ENCODE peak calls at places on chromosomes 12 and 14, in nine cellular contexts. H is A549, J is GM12878, X is epithelial cell of esophagus, C is choroid plexus epithelial cell, I is tibial artery, W is keratinocyte, U is WERI-Rb-1, E is pancreas. A is an unnamed sample.

GRCh38 chr14:32657081-32657480 is 281.6 kb upstream of the NPAS3 start:
- DNase-seq in I (peak; percentile 73), C (peak; percentile 88), W (no peak), X (peak; percentile 70), U (no peak), H (no peak), J (peak; percentile 24), E (no peak), A (peak; percentile 37)

GRCh38 chr12:19239616-19240234 is 110.2 kb downstream of the PLEKHA5 start:
- DNase-seq in W (no peak), H (no peak), I (no peak), J (no peak), X (peak; percentile 22), E (no peak), C (peak; percentile 79), U (peak; percentile 12), A (no peak)

GRCh38 chr12:114403044-114403689 is 2.8 kb downstream of the TBX5 start:
- DNase-seq in U (no peak), X (no peak), W (no peak), H (no peak), E (no peak), C (no peak), I (no peak), J (no peak), A (no peak)

GRCh38 chr12:55681142-55682077 is 26.3 kb downstream of the ITGA7 start:
- DNase-seq in E (peak; percentile 80), W (no peak), C (peak; percentile 42), U (peak; percentile 69), I (peak; percentile 76), H (peak; percentile 90), J (no peak), X (peak; percentile 46), A (peak; percentile 69)

GRCh38 chr12:527241-527640 is 67.5 kb downstream of the B4GALNT3 start:
- DNase-seq in E (no peak), C (no peak), J (no peak), I (no peak), X (no peak), H (no peak), U (peak; percentile 67), W (no peak), A (no peak)

GRCh38 chr12:86572455-86572854 is 316.3 kb upstream of the MGAT4C start:
- DNase-seq in J (no peak), W (no peak), X (no peak), C (no peak), H (no peak), I (no peak), E (no peak), U (no peak), A (no peak)

GRCh38 chr12:22169281-22169824 is 123.3 kb downstream of the CMAS start:
- DNase-seq in J (no peak), I (no peak), W (no peak), X (no peak), U (no peak), H (no peak), E (no peak), C (no peak), A (no peak)

GRCh38 chr14:52241102-52241793 is 26.2 kb upstream of the PTGDR start:
- DNase-seq in W (no peak), I (no peak), C (peak; percentile 87), X (peak; percentile 35), H (no peak), E (no peak), J (no peak), U (no peak), A (no peak)

GRCh38 chr12:8501720-8502119 is 11.6 kb upstream of the CLEC4D start:
- DNase-seq in C (no peak), E (no peak), W (no peak), I (no peak), X (no peak), H (no peak), U (no peak), J (no peak), A (no peak)

GRCh38 chr14:31326111-31326510 is 94.2 kb downstream of the HEATR5A start:
- DNase-seq in X (peak; percentile 37), E (no peak), H (no peak), W (no peak), U (no peak), C (peak; percentile 71), J (no peak), I (no peak), A (no peak)

GRCh38 chr12:121933522-121934317 is 15.3 kb downstream of the CFAP251 start:
- DNase-seq in H (no peak), W (no peak), J (no peak), U (peak; percentile 26), C (peak; percentile 53), X (peak; percentile 56), E (no peak), I (no peak), A (no peak)

GRCh38 chr14:91722386-91722785 is 9.5 kb downstream of the CATSPERB start:
- DNase-seq in X (no peak), C (no peak), J (no peak), E (no peak), W (no peak), U (no peak), I (no peak), H (no peak), A (no peak)

DNA sequence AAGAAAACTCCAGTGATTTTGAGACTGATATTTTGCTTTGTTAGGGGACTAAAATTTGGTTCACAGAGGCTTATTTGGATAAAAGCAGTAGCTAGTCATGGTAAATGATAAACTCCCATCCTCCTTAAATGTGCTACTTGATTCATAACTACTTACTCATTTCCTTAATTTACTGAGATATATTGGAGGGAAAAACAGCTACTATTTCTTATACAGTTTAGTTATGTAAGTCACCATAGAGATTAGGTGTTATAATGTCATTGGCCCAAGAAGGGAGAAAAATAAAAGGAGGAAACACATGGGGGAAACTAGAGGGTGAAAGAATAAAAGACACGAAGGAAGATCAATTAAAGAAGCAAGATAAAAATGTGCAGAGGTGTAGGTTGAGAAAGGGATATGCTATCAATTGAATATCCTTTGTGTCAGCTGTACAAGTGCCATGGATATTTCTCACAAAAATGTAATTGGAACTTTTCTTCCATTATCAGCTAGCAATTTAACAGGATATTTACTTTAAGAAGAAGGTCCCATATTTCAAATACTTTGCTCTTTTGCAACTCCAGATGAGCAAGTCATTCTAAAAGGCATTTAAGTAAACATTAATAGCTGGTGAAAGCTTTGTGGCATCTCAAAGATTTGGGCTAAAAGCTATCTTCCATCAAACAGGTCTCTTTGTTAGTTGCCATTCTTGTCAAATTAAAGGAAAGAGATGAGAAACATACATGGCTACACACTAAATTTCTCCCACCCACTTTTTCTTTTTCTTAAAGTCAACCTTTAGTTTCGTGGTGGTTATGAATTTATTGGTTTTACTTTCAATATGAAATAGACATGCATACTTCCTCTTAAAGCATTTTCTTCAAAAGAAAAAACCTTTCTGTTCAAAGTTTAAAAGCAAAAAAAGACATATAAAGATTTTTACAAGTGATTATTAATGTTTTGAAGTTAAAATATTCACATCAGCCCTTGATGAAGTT is 439.5 kb downstream of the CCER1 start:
- DNase-seq in J (peak; percentile 44), X (no peak), W (no peak), C (peak; percentile 56), U (no peak), H (no peak), E (no peak), I (no peak), A (no peak)
- H3K4me3 ChIP-seq in J (no peak overlapping the region), X (no peak overlapping the region), W (no peak overlapping the region), C (no peak overlapping the region), U (no peak overlapping the region), H (no peak overlapping the region), E (no peak overlapping the region), I (no peak overlapping the region), A (no peak overlapping the region)

GRCh38 chr14:23093993-23094665 is 807 bp downstream of the ACIN1 start:
- DNase-seq in X (no peak), W (no peak), H (peak; percentile 90), U (no peak), I (no peak), J (no peak), E (no peak), C (peak; percentile 24), A (no peak)
- TF ChIP-seq CTCF in X (no peak), W (no peak), H (peak; percentile 14), U (peak; percentile 9), I (no peak), J (peak; percentile 31), E (no peak), C (peak; percentile 48), A (peak; percentile 20)

DNA sequence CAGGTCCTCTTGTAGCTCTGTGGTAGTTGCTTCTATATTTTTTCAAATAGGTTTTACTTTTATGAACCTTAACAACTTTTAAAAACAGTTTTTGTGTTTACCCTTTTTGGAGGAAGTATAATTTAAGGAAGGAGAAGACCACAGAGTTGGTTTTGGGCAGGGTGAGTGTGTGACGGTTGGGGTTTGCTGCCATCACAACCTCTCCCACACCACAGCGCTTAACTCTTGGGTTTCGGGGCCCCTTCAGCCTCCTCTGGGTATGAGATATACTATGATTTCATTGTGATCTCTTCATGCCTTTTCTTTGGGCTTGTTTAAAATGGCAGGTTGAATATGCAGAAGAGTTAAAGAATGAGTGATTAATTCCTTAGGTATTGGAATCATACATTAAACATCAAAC is 228.7 kb upstream of the CRY1 start:
- DNase-seq in E (no peak), H (no peak), I (no peak), C (no peak), J (no peak), U (no peak), X (no peak), W (no peak), A (no peak)
- H3K4me3 ChIP-seq in E (no peak overlapping the region), H (peak overlapping the region; percentile 88), I (no peak overlapping the region), C (no peak overlapping the region), J (no peak overlapping the region), U (no peak overlapping the region), X (no peak overlapping the region), W (no peak overlapping the region), A (no peak overlapping the region)

GRCh38 chr12:27015730-27016076 is 1.5 kb upstream of the TM7SF3 start:
- DNase-seq in U (no peak), E (no peak), J (no peak), I (no peak), H (peak; percentile 18), W (no peak), C (peak; percentile 71), X (peak; percentile 53), A (no peak)
- TF ChIP-seq CTCF in U (no peak), E (no peak), J (peak; percentile 38), I (peak; percentile 39), H (peak; percentile 74), W (no peak), C (no peak), X (peak; percentile 28), A (peak; percentile 33)